ENCODE peak calls at places on chromosomes 6 and 20, in nine cellular contexts. I, G, C, D, R, F, S, L and M are unnamed samples.

GRCh38 chr20:20396794-20397193 is 28.9 kb downstream of the INSM1 start:
- DNase-seq in G (no peak), C (no peak), D (no peak), S (no peak), F (no peak), L (no peak), R (no peak), I (no peak), M (no peak)

GRCh38 chr20:10665027-10665561 is 8.7 kb downstream of the JAG1 start:
- DNase-seq in C (no peak), R (no peak), I (no peak), G (peak), L (no peak), F (peak), D (no peak), S (no peak), M (no peak)

GRCh38 chr6:113187671-113188070 is 669.5 kb upstream of the MARCKS start:
- DNase-seq in I (peak), S (no peak), R (no peak), F (no peak), C (no peak), G (no peak), L (no peak), D (no peak), M (no peak)

GRCh38 chr6:169647637-169648036 is 54.2 kb downstream of the WDR27 start:
- DNase-seq in R (no peak), S (no peak), C (no peak), I (no peak), D (no peak), F (no peak), G (no peak), L (no peak), M (no peak)

GRCh38 chr6:38349795-38350194 is 289.9 kb downstream of the BTBD9 start:
- DNase-seq in G (peak), F (no peak), D (no peak), R (peak), I (peak), C (no peak), L (no peak), S (no peak), M (no peak)

GRCh38 chr6:22673474-22673873 is 104.1 kb downstream of the HDGFL1 start:
- DNase-seq in L (no peak), G (no peak), S (no peak), C (no peak), D (no peak), I (no peak), F (no peak), R (no peak), M (no peak)

GRCh38 chr20:15902493-15902892 is 670.8 kb downstream of the KIF16B start:
- DNase-seq in C (no peak), R (peak), I (no peak), G (no peak), L (no peak), S (peak), F (no peak), D (no peak), M (peak)

GRCh38 chr6:132235596-132236280 is 165.5 kb downstream of the MOXD1 start:
- DNase-seq in S (no peak), G (no peak), I (no peak), C (no peak), R (no peak), F (no peak), D (no peak), L (no peak), M (no peak)

GRCh38 chr6:88983532-88983931 is 20.1 kb upstream of the RNGTT start:
- DNase-seq in L (no peak), G (peak), F (no peak), I (peak), S (peak), D (no peak), R (peak), C (no peak), M (peak)